ENCODE peak calls at places on chromosome 19, in seven cellular contexts. F is hepatocyte, Z is IMR-90, U is H9, N is OCI-LY7, B is MM.1S, Y is endothelial cell of umbilical vein. R is an unnamed sample.

GRCh38 chr19:33448159-33448516 is 73.5 kb downstream of the PEPD start:
- DNase-seq in Y (no peak), N (no peak), Z (no peak), F (no peak), U (no peak), B (no peak), R (no peak)

GRCh38 chr19:16969127-16969526 is 57.5 kb downstream of the CPAMD8 start:
- DNase-seq in F (no peak), Y (no peak), N (peak; percentile 57), B (no peak), U (no peak), Z (no peak), R (peak; percentile 45)

GRCh38 chr19:17026706-17027427 is at the start of gene CPAMD8:
- DNase-seq in U (peak; percentile 42), F (peak; percentile 43), Z (no peak), B (no peak), N (no peak), Y (no peak), R (no peak)

GRCh38 chr19:4449022-4449825 is 8.4 kb downstream of the UBXN6 start:
- DNase-seq in Y (no peak), Z (no peak), N (no peak), B (no peak), U (peak; percentile 31), F (no peak), R (no peak)

GRCh38 chr19:873084-874019 is 13.9 kb downstream of the CFD start:
- DNase-seq in N (peak; percentile 94), Z (peak; percentile 31), F (no peak), B (peak; percentile 48), U (peak; percentile 87), Y (no peak), R (peak; percentile 11)

GRCh38 chr19:3450796-3451411 is 29.4 kb downstream of the SMIM24 start:
- DNase-seq in B (peak; percentile 30), Y (peak; percentile 99), Z (peak; percentile 100), U (no peak), F (peak; percentile 73), N (no peak), R (peak; percentile 97)

GRCh38 chr19:51018745-51019543 is 565 bp downstream of the KLK10 start:
- DNase-seq in B (no peak), F (peak; percentile 38), N (no peak), Z (no peak), Y (no peak), U (peak; percentile 59), R (peak; percentile 70)

GRCh38 chr19:23673132-23673531 is 13.9 kb downstream of the ZNF675 start:
- DNase-seq in Y (no peak), F (no peak), U (no peak), B (peak; percentile 25), N (peak; percentile 16), Z (no peak), R (no peak)

GRCh38 chr19:39200818-39201145 is 3.3 kb downstream of the SYCN start:
- DNase-seq in Z (no peak), N (no peak), U (no peak), B (no peak), F (no peak), Y (no peak), R (no peak)

GRCh38 chr19:4980838-4981680 is 12.1 kb downstream of the KDM4B start:
- DNase-seq in N (no peak), U (peak; percentile 60), Z (no peak), Y (no peak), F (no peak), B (no peak), R (no peak)

GRCh38 chr19:8185343-8186068 is 23.7 kb upstream of the CERS4 start:
- DNase-seq in F (no peak), Z (no peak), U (no peak), N (no peak), B (no peak), Y (no peak), R (no peak)

GRCh38 chr19:4550018-4550417 is 9.5 kb downstream of the SEMA6B start:
- DNase-seq in Z (no peak), N (no peak), B (no peak), F (no peak), U (no peak), Y (no peak), R (no peak)

GRCh38 chr19:58319241-58319640 is 7.6 kb upstream of the ZSCAN22 start:
- DNase-seq in B (no peak), F (no peak), N (no peak), U (no peak), Z (no peak), Y (no peak), R (peak; percentile 77)

DNA sequence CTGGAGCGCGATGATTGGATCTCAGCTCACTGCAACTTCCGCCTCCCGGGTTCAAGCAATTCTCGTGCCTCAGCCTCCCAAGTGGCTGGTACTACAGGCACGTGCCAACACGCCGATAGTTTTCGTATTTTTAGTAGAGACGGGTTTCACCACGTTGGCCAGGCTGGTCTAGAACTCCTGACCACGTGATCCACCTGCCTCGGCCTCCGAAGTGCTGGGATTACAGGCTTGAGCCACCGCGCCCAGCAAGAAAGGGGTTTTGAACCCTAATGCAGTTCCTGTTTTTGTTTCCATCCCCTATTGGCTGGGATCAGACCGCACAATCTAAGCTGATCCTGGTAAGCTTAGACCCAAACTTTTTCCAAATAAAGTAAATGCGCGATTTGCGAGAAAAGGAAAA is 898 bp downstream of the ZNF626 start:
- DNase-seq in B (no peak), U (peak; percentile 40), Z (no peak), F (peak; percentile 8), N (no peak), Y (peak; percentile 20), R (peak; percentile 11)
- H2AFZ ChIP-seq in B (no peak overlapping the region), U (no peak overlapping the region), Z (no peak overlapping the region), F (peak overlapping the region; percentile 55), N (no peak overlapping the region), Y (peak overlapping the region; percentile 20), R (peak overlapping the region; percentile 95)

GRCh38 chr19:7099597-7099921 is 30.1 kb downstream of the ZNF557 start:
- DNase-seq in Z (no peak), N (no peak), Y (no peak), B (no peak), U (no peak), F (no peak), R (no peak)

GRCh38 chr19:7106711-7107657 is 37.5 kb downstream of the ZNF557 start:
- DNase-seq in F (no peak), U (no peak), Y (no peak), Z (no peak), N (no peak), B (no peak), R (no peak)

GRCh38 chr19:7101498-7102253 is 32.2 kb downstream of the ZNF557 start:
- DNase-seq in Z (no peak), Y (no peak), B (no peak), F (no peak), U (no peak), N (no peak), R (no peak)

GRCh38 chr19:7109678-7110289 is 40.3 kb downstream of the ZNF557 start:
- DNase-seq in B (no peak), N (no peak), Z (no peak), Y (no peak), F (no peak), U (peak; percentile 56), R (no peak)

GRCh38 chr19:7104783-7105447 is 35.4 kb downstream of the ZNF557 start:
- DNase-seq in N (peak; percentile 13), B (no peak), Z (no peak), Y (no peak), F (no peak), U (no peak), R (no peak)
- H3K4me2 ChIP-seq in N (no peak overlapping the region), B (no peak overlapping the region), Z (no peak overlapping the region), Y (no peak overlapping the region), F (no peak overlapping the region), U (no peak overlapping the region), R (no peak overlapping the region)

GRCh38 chr19:18322759-18323460 is at the start of gene LSM4:
- DNase-seq in B (peak; percentile 99), Z (peak; percentile 95), U (peak; percentile 99), Y (peak; percentile 98), N (peak; percentile 100), F (peak; percentile 100), R (peak; percentile 98)
- TF ChIP-seq CTCF in B (peak; percentile 48), Z (peak; percentile 44), U (peak; percentile 39), Y (peak; percentile 38), N (peak; percentile 65), F (peak; percentile 42), R (peak; percentile 61)

GRCh38 chr19:42325308-42325895 is at the start of gene MEGF8:
- DNase-seq in Y (peak; percentile 100), F (peak; percentile 99), N (peak; percentile 99), U (peak; percentile 99), Z (peak; percentile 99), B (peak; percentile 99), R (peak; percentile 98)

GRCh38 chr19:42323473-42323851 is 2.0 kb upstream of the MEGF8 start:
- DNase-seq in Y (no peak), U (peak; percentile 90), F (no peak), N (no peak), B (no peak), Z (no peak), R (no peak)

GRCh38 chr19:42322305-42322704 is 3.1 kb upstream of the MEGF8 start:
- DNase-seq in Z (no peak), N (no peak), U (no peak), F (no peak), B (no peak), Y (no peak), R (no peak)

GRCh38 chr19:42324655-42325307 is 654 bp upstream of the MEGF8 start:
- DNase-seq in B (no peak), Z (no peak), F (no peak), N (no peak), Y (no peak), U (no peak), R (no peak)

GRCh38 chr19:42323852-42324654 is 1.4 kb upstream of the MEGF8 start:
- DNase-seq in U (no peak), B (no peak), F (no peak), N (no peak), Z (no peak), Y (no peak), R (no peak)
- H2AFZ ChIP-seq in U (no peak overlapping the region), B (peak overlapping the region; percentile 11), F (peak overlapping the region; percentile 40), N (no peak overlapping the region), Z (peak overlapping the region; percentile 59), Y (no peak overlapping the region), R (peak overlapping the region; percentile 88)

R was measured in mammary epithelial cell.